ENCODE peak calls at places on chromosomes 5 and 9, in eight cellular contexts. One of them, this sample, is unnamed.
A peak's percentile ranks its signal among the peaks of the same experiment; 100 is the strongest.

GRCh38 chr9:77502568-77502967 is 145.6 kb downstream of the GNA14 start:
- DNase-seq in stomach: no peak
- DNase-seq in tibial nerve: no peak
- DNase-seq in K562: no peak
- DNase-seq in A549: no peak
- DNase-seq in ovary: no peak
- DNase-seq in transverse colon: no peak
- DNase-seq in H1: no peak
- DNase-seq in this sample: no peak

GRCh38 chr5:142769251-142769792 is 855 bp upstream of the ARHGAP26 start:
- DNase-seq in stomach: no peak
- DNase-seq in tibial nerve: no peak
- DNase-seq in K562: no peak
- DNase-seq in A549: no peak
- DNase-seq in ovary: peak; percentile 19
- DNase-seq in transverse colon: peak; percentile 27
- DNase-seq in H1: no peak
- DNase-seq in this sample: no peak

GRCh38 chr9:16654727-16655126 is 215.7 kb downstream of the BNC2 start:
- DNase-seq in stomach: no peak
- DNase-seq in tibial nerve: no peak
- DNase-seq in K562: no peak
- DNase-seq in A549: no peak
- DNase-seq in ovary: no peak
- DNase-seq in transverse colon: no peak
- DNase-seq in H1: no peak
- DNase-seq in this sample: no peak

GRCh38 chr9:135023389-135023788 is 64.1 kb upstream of the OLFM1 start:
- DNase-seq in stomach: no peak
- DNase-seq in tibial nerve: no peak
- DNase-seq in K562: no peak
- DNase-seq in A549: no peak
- DNase-seq in ovary: no peak
- DNase-seq in transverse colon: no peak
- DNase-seq in H1: no peak
- DNase-seq in this sample: no peak

GRCh38 chr5:8905021-8905420 is 640.9 kb downstream of the SEMA5A start:
- DNase-seq in stomach: no peak
- DNase-seq in tibial nerve: no peak
- DNase-seq in K562: no peak
- DNase-seq in A549: no peak
- DNase-seq in ovary: no peak
- DNase-seq in transverse colon: peak; percentile 23
- DNase-seq in H1: no peak
- DNase-seq in this sample: no peak

GRCh38 chr5:57532513-57533497 is 50.2 kb upstream of the ACTBL2 start:
- DNase-seq in stomach: no peak
- DNase-seq in tibial nerve: no peak
- DNase-seq in K562: no peak
- DNase-seq in A549: no peak
- DNase-seq in ovary: no peak
- DNase-seq in transverse colon: no peak
- DNase-seq in H1: no peak
- DNase-seq in this sample: no peak

GRCh38 chr5:2519153-2519552 is 232.3 kb downstream of the IRX2 start:
- DNase-seq in stomach: no peak
- DNase-seq in tibial nerve: no peak
- DNase-seq in K562: no peak
- DNase-seq in A549: no peak
- DNase-seq in ovary: no peak
- DNase-seq in transverse colon: no peak
- DNase-seq in H1: no peak
- DNase-seq in this sample: no peak

GRCh38 chr9:9855503-9856078 is 757.2 kb downstream of the PTPRD start:
- DNase-seq in stomach: no peak
- DNase-seq in tibial nerve: no peak
- DNase-seq in K562: no peak
- DNase-seq in A549: no peak
- DNase-seq in ovary: no peak
- DNase-seq in transverse colon: no peak
- DNase-seq in H1: no peak
- DNase-seq in this sample: no peak

GRCh38 chr5:81626524-81626923 is 124.4 kb downstream of the SSBP2 start:
- DNase-seq in stomach: no peak
- DNase-seq in tibial nerve: no peak
- DNase-seq in K562: peak; percentile 55
- DNase-seq in A549: peak; percentile 87
- DNase-seq in ovary: no peak
- DNase-seq in transverse colon: no peak
- DNase-seq in H1: no peak
- DNase-seq in this sample: no peak

GRCh38 chr5:1788828-1789227 is 10.8 kb downstream of the MRPL36 start:
- DNase-seq in stomach: no peak
- DNase-seq in tibial nerve: no peak
- DNase-seq in K562: no peak
- DNase-seq in A549: no peak
- DNase-seq in ovary: no peak
- DNase-seq in transverse colon: no peak
- DNase-seq in H1: no peak
- DNase-seq in this sample: no peak

GRCh38 chr9:107293555-107294085 is 10.5 kb downstream of the RAD23B start:
- DNase-seq in stomach: no peak
- DNase-seq in tibial nerve: no peak
- DNase-seq in K562: no peak
- DNase-seq in A549: no peak
- DNase-seq in ovary: no peak
- DNase-seq in transverse colon: no peak
- DNase-seq in H1: no peak
- DNase-seq in this sample: no peak

GRCh38 chr9:94250456-94250855 is 8.6 kb upstream of the ZNF169 start:
- DNase-seq in stomach: no peak
- DNase-seq in tibial nerve: no peak
- DNase-seq in K562: no peak
- DNase-seq in A549: no peak
- DNase-seq in ovary: no peak
- DNase-seq in transverse colon: no peak
- DNase-seq in H1: no peak
- DNase-seq in this sample: no peak

GRCh38 chr5:158406884-158407790 is 548.2 kb upstream of the CLINT1 start:
- DNase-seq in stomach: no peak
- DNase-seq in tibial nerve: no peak
- DNase-seq in K562: no peak
- DNase-seq in A549: no peak
- DNase-seq in ovary: no peak
- DNase-seq in transverse colon: no peak
- DNase-seq in H1: no peak
- DNase-seq in this sample: no peak

GRCh38 chr9:136806067-136806466 is 1.7 kb upstream of the RABL6 start:
- DNase-seq in stomach: no peak
- DNase-seq in tibial nerve: no peak
- DNase-seq in K562: no peak
- DNase-seq in A549: no peak
- DNase-seq in ovary: peak; percentile 33
- DNase-seq in transverse colon: no peak
- DNase-seq in H1: no peak
- DNase-seq in this sample: no peak

DNA sequence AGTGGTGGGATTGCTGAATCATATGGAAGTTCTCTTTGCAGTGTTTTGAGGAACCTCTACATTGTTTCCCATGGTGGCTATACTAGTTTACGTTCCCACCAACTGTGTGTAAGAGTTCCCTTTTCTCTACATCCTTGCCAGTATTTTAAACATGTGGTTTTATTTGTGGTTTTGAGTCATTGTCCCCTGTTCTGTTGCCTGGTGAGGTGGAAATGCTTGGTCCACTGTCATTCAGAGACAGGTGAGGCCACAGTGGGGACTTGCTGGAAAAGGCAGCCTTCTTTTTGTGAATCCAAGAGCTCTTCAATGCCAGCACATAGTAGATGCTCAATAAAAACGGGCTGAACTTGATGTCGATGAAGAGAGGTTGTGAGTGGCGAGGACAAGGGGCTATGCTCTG is 44.2 kb downstream of the SH3PXD2B start:
- DNase-seq in stomach: no peak
- DNase-seq in tibial nerve: no peak
- DNase-seq in K562: no peak
- DNase-seq in A549: no peak
- DNase-seq in ovary: no peak
- DNase-seq in transverse colon: no peak
- DNase-seq in H1: no peak
- DNase-seq in this sample: no peak
- TF ChIP-seq EP300 in stomach: no peak
- TF ChIP-seq EP300 in tibial nerve: peak; percentile 51
- TF ChIP-seq EP300 in K562: no peak
- TF ChIP-seq EP300 in A549: no peak
- TF ChIP-seq EP300 in ovary: no peak
- TF ChIP-seq EP300 in transverse colon: no peak
- TF ChIP-seq EP300 in H1: no peak
- TF ChIP-seq EP300 in this sample: no peak

DNA sequence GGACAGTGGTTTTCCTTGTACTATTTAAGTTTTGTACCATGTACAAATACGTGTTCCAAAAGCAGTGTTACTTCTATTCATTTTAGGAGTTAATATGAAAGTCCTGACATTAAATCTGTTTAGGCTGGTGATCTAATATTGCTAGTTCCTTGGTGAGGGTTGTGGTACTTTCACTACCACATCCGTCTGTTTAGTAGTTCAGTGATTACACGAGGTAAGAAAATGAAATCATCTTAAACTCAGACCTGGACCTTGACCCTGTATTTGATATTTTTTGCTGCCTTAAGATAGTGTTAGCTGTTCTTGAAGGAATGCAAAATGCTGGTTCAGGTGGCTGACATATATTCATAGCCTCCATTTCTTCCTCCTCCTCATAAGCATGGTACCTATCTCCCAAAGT is 50.3 kb downstream of the MTAP start:
- DNase-seq in stomach: no peak
- DNase-seq in tibial nerve: no peak
- DNase-seq in K562: no peak
- DNase-seq in A549: no peak
- DNase-seq in ovary: no peak
- DNase-seq in transverse colon: no peak
- DNase-seq in H1: no peak
- DNase-seq in this sample: no peak
- H3K27ac ChIP-seq in stomach: peak overlapping the region; percentile 77
- H3K27ac ChIP-seq in tibial nerve: no peak overlapping the region
- H3K27ac ChIP-seq in K562: no peak overlapping the region
- H3K27ac ChIP-seq in A549: no peak overlapping the region
- H3K27ac ChIP-seq in ovary: no peak overlapping the region
- H3K27ac ChIP-seq in transverse colon: no peak overlapping the region
- H3K27ac ChIP-seq in H1: no peak overlapping the region
- H3K27ac ChIP-seq in this sample: no peak overlapping the region

GRCh38 chr5:139446956-139447779 is 7.8 kb upstream of the DNAJC18 start:
- DNase-seq in stomach: no peak
- DNase-seq in tibial nerve: no peak
- DNase-seq in K562: peak; percentile 49
- DNase-seq in A549: no peak
- DNase-seq in ovary: no peak
- DNase-seq in transverse colon: no peak
- DNase-seq in H1: no peak
- DNase-seq in this sample: no peak
- H3K4me1 ChIP-seq in stomach: no peaks in the 10 kb centered on the region
- H3K4me1 ChIP-seq in tibial nerve: no peaks in the 10 kb centered on the region
- H3K4me1 ChIP-seq in K562: peaks cover 11% of the 10 kb centered on the region
- H3K4me1 ChIP-seq in A549: no peaks in the 10 kb centered on the region
- H3K4me1 ChIP-seq in ovary: no peaks in the 10 kb centered on the region
- H3K4me1 ChIP-seq in transverse colon: no peaks in the 10 kb centered on the region
- H3K4me1 ChIP-seq in H1: no peaks in the 10 kb centered on the region
- H3K4me1 ChIP-seq in this sample: peaks cover 10% of the 10 kb centered on the region

GRCh38 chr5:77029376-77029885 is 773 bp upstream of the AGGF1 start:
- DNase-seq in stomach: no peak
- DNase-seq in tibial nerve: no peak
- DNase-seq in K562: peak; percentile 2
- DNase-seq in A549: peak; percentile 8
- DNase-seq in ovary: no peak
- DNase-seq in transverse colon: no peak
- DNase-seq in H1: no peak
- DNase-seq in this sample: no peak
- TF ChIP-seq EP300 in stomach: no peak
- TF ChIP-seq EP300 in tibial nerve: no peak
- TF ChIP-seq EP300 in K562: no peak
- TF ChIP-seq EP300 in A549: no peak
- TF ChIP-seq EP300 in ovary: no peak
- TF ChIP-seq EP300 in transverse colon: no peak
- TF ChIP-seq EP300 in H1: no peak
- TF ChIP-seq EP300 in this sample: no peak

GRCh38 chr5:134138416-134139376 is 24.2 kb downstream of the TCF7 start:
- DNase-seq in stomach: peak; percentile 22
- DNase-seq in tibial nerve: no peak
- DNase-seq in K562: no peak
- DNase-seq in A549: no peak
- DNase-seq in ovary: peak; percentile 10
- DNase-seq in transverse colon: no peak
- DNase-seq in H1: peak; percentile 39
- DNase-seq in this sample: peak; percentile 77
- H3K27ac ChIP-seq in stomach: no peak overlapping the region
- H3K27ac ChIP-seq in tibial nerve: peak overlapping the region; percentile 23
- H3K27ac ChIP-seq in K562: no peak overlapping the region
- H3K27ac ChIP-seq in A549: no peak overlapping the region
- H3K27ac ChIP-seq in ovary: no peak overlapping the region
- H3K27ac ChIP-seq in transverse colon: no peak overlapping the region
- H3K27ac ChIP-seq in H1: no peak overlapping the region
- H3K27ac ChIP-seq in this sample: no peak overlapping the region

GRCh38 chr5:53167836-53168235 is 58.3 kb upstream of the MOCS2 start:
- DNase-seq in stomach: peak; percentile 26
- DNase-seq in tibial nerve: peak; percentile 54
- DNase-seq in K562: no peak
- DNase-seq in A549: no peak
- DNase-seq in ovary: no peak
- DNase-seq in transverse colon: peak; percentile 31
- DNase-seq in H1: no peak
- DNase-seq in this sample: no peak

GRCh38 chr5:53169933-53170332 is 60.4 kb upstream of the MOCS2 start:
- DNase-seq in stomach: no peak
- DNase-seq in tibial nerve: no peak
- DNase-seq in K562: no peak
- DNase-seq in A549: no peak
- DNase-seq in ovary: no peak
- DNase-seq in transverse colon: no peak
- DNase-seq in H1: no peak
- DNase-seq in this sample: no peak

GRCh38 chr5:53161876-53162275 is 52.3 kb upstream of the MOCS2 start:
- DNase-seq in stomach: no peak
- DNase-seq in tibial nerve: no peak
- DNase-seq in K562: no peak
- DNase-seq in A549: no peak
- DNase-seq in ovary: no peak
- DNase-seq in transverse colon: no peak
- DNase-seq in H1: no peak
- DNase-seq in this sample: no peak

GRCh38 chr5:53164478-53165165 is 55.1 kb upstream of the MOCS2 start:
- DNase-seq in stomach: no peak
- DNase-seq in tibial nerve: no peak
- DNase-seq in K562: no peak
- DNase-seq in A549: no peak
- DNase-seq in ovary: no peak
- DNase-seq in transverse colon: no peak
- DNase-seq in H1: no peak
- DNase-seq in this sample: no peak

GRCh38 chr5:53166101-53166500 is 56.5 kb upstream of the MOCS2 start:
- DNase-seq in stomach: no peak
- DNase-seq in tibial nerve: no peak
- DNase-seq in K562: no peak
- DNase-seq in A549: no peak
- DNase-seq in ovary: no peak
- DNase-seq in transverse colon: no peak
- DNase-seq in H1: no peak
- DNase-seq in this sample: no peak
- H3K4me1 ChIP-seq in stomach: no peaks in the 10 kb centered on the region
- H3K4me1 ChIP-seq in tibial nerve: peaks cover 24% of the 10 kb centered on the region
- H3K4me1 ChIP-seq in K562: no peaks in the 10 kb centered on the region
- H3K4me1 ChIP-seq in A549: no peaks in the 10 kb centered on the region
- H3K4me1 ChIP-seq in ovary: no peaks in the 10 kb centered on the region
- H3K4me1 ChIP-seq in transverse colon: no peaks in the 10 kb centered on the region
- H3K4me1 ChIP-seq in H1: no peaks in the 10 kb centered on the region
- H3K4me1 ChIP-seq in this sample: peaks cover 37% of the 10 kb centered on the region

GRCh38 chr5:86463339-86463738 is 154.4 kb upstream of the COX7C start:
- DNase-seq in stomach: no peak
- DNase-seq in tibial nerve: no peak
- DNase-seq in K562: peak; percentile 22
- DNase-seq in A549: peak; percentile 15
- DNase-seq in ovary: no peak
- DNase-seq in transverse colon: no peak
- DNase-seq in H1: no peak
- DNase-seq in this sample: no peak
- TF ChIP-seq EP300 in stomach: no peak
- TF ChIP-seq EP300 in tibial nerve: no peak
- TF ChIP-seq EP300 in K562: no peak
- TF ChIP-seq EP300 in A549: no peak
- TF ChIP-seq EP300 in ovary: no peak
- TF ChIP-seq EP300 in transverse colon: no peak
- TF ChIP-seq EP300 in H1: no peak
- TF ChIP-seq EP300 in this sample: no peak